ENCODE peak calls at places on chromosome 15, in six cellular contexts. Y is heart right ventricle; T is tibial artery; D is PC-3; O is naive thymus-derived CD4-positive, alpha-beta T cell; A is neuronal stem cell. U is an unnamed sample.

GRCh38 chr15:55799287-55800212 is 56.6 kb upstream of the PRTG start:
- DNase-seq in Y (no peak), T (no peak), D (peak; percentile 43), O (no peak), A (peak; percentile 69), U (no peak)

GRCh38 chr15:61032600-61033286 is 196.4 kb downstream of the RORA start:
- DNase-seq in Y (no peak), T (no peak), D (no peak), O (no peak), A (no peak), U (no peak)

GRCh38 chr15:86231864-86232801 is 152.5 kb downstream of the AGBL1 start:
- DNase-seq in Y (no peak), T (no peak), D (peak; percentile 45), O (no peak), A (peak; percentile 46), U (no peak)

GRCh38 chr15:69410290-69410874 is 3.8 kb upstream of the KIF23 start:
- DNase-seq in Y (no peak), T (no peak), D (peak; percentile 85), O (no peak), A (no peak), U (peak; percentile 56)

GRCh38 chr15:68561901-68562300 is 16.9 kb upstream of the CORO2B start:
- DNase-seq in Y (no peak), T (no peak), D (no peak), O (no peak), A (no peak), U (peak; percentile 37)

GRCh38 chr15:47661661-47662180 is 55.6 kb upstream of the SEMA6D start:
- DNase-seq in Y (no peak), T (no peak), D (no peak), O (no peak), A (no peak), U (no peak)

GRCh38 chr15:91186892-91187644 is 87.0 kb downstream of the SV2B start:
- DNase-seq in Y (no peak), T (no peak), D (peak; percentile 50), O (no peak), A (peak; percentile 17), U (no peak)

GRCh38 chr15:64282701-64283100 is 73.3 kb downstream of the CSNK1G1 start:
- DNase-seq in Y (no peak), T (no peak), D (no peak), O (no peak), A (no peak), U (no peak)

GRCh38 chr15:40470423-40471104 is at the start of gene CHST14:
- DNase-seq in Y (peak; percentile 72), T (peak; percentile 79), D (peak; percentile 62), O (peak; percentile 50), A (peak; percentile 63), U (no peak)

GRCh38 chr15:80121546-80121945 is 31.3 kb upstream of the FAH start:
- DNase-seq in Y (no peak), T (no peak), D (peak; percentile 37), O (no peak), A (no peak), U (peak; percentile 40)

GRCh38 chr15:69194854-69195253 is 34.4 kb downstream of the GLCE start:
- DNase-seq in Y (no peak), T (no peak), D (no peak), O (no peak), A (no peak), U (no peak)

GRCh38 chr15:84961114-84961452 is 20.6 kb upstream of the PDE8A start:
- DNase-seq in Y (no peak), T (no peak), D (peak; percentile 66), O (no peak), A (no peak), U (no peak)

GRCh38 chr15:52678036-52678467 is 1.1 kb downstream of the ATOSA start:
- DNase-seq in Y (peak; percentile 35), T (peak; percentile 86), D (peak; percentile 57), O (peak; percentile 14), A (peak; percentile 9), U (peak; percentile 54)

GRCh38 chr15:49094923-49095322 is 48.7 kb upstream of the SECISBP2L start:
- DNase-seq in Y (no peak), T (no peak), D (no peak), O (no peak), A (no peak), U (no peak)

GRCh38 chr15:79339588-79340314 is 28.8 kb downstream of the TMED3 start:
- DNase-seq in Y (no peak), T (no peak), D (peak; percentile 66), O (no peak), A (peak; percentile 48), U (no peak)

GRCh38 chr15:68820205-68820588 is 498 bp downstream of the ANP32A start:
- DNase-seq in Y (peak; percentile 62), T (peak; percentile 72), D (peak; percentile 28), O (peak; percentile 39), A (no peak), U (peak; percentile 58)

GRCh38 chr15:67444100-67444499 is 76.8 kb upstream of the C15orf61 start:
- DNase-seq in Y (no peak), T (no peak), D (no peak), O (no peak), A (no peak), U (no peak)

GRCh38 chr15:62950455-62950854 is 92.1 kb upstream of the TPM1 start:
- DNase-seq in Y (no peak), T (no peak), D (no peak), O (no peak), A (no peak), U (no peak)

GRCh38 chr15:50228866-50229265 is 36.7 kb downstream of the HDC start:
- DNase-seq in Y (no peak), T (no peak), D (no peak), O (no peak), A (no peak), U (no peak)

DNA sequence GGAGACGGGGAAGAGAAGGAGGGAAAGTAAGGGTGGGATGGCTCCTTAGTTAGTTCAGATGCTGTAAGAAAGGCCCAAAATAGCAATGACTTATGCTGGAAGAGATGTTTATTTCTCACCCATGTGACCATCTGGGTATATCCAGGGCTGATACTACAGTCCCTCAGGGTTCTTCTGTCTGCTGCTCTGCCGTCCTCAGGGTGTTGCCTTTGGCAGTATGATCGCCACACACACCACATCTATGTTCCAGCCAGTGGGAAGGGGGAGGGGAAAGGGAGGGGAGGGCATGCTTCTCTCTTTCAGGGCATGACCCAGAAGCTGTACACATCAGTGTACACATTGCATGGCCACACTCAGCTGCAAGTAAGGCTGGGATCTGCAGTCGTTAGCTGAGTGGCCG is 10.2 kb downstream of the CD276 start:
- DNase-seq in Y (no peak), T (no peak), D (no peak), O (no peak), A (no peak), U (no peak)
- H3K27me3 ChIP-seq in Y (no peaks in the 10 kb centered on the region), T (no peaks in the 10 kb centered on the region), D (no peaks in the 10 kb centered on the region), O (peaks cover 4% of the 10 kb centered on the region), A (no peaks in the 10 kb centered on the region), U (no peaks in the 10 kb centered on the region)

GRCh38 chr15:71626596-71627088 is 183.7 kb upstream of the NR2E3 start:
- DNase-seq in Y (no peak), T (no peak), D (no peak), O (no peak), A (no peak), U (no peak)

GRCh38 chr15:71627188-71627587 is 183.2 kb upstream of the NR2E3 start:
- DNase-seq in Y (no peak), T (no peak), D (no peak), O (no peak), A (no peak), U (no peak)

GRCh38 chr15:71629147-71629760 is 181.1 kb upstream of the NR2E3 start:
- DNase-seq in Y (no peak), T (no peak), D (no peak), O (no peak), A (no peak), U (no peak)

GRCh38 chr15:71629761-71630499 is 180.4 kb upstream of the NR2E3 start:
- DNase-seq in Y (no peak), T (no peak), D (no peak), O (no peak), A (no peak), U (no peak)

GRCh38 chr15:71627604-71628003 is 182.8 kb upstream of the NR2E3 start:
- DNase-seq in Y (no peak), T (no peak), D (no peak), O (no peak), A (no peak), U (no peak)
- H3K27ac ChIP-seq in Y (no peak overlapping the region), T (no peak overlapping the region), D (no peak overlapping the region), O (no peak overlapping the region), A (no peak overlapping the region), U (no peak overlapping the region)

GRCh38 chr15:38862104-38862503 is 297.5 kb upstream of the RASGRP1 start:
- DNase-seq in Y (no peak), T (no peak), D (no peak), O (no peak), A (no peak), U (no peak)
- H3K4me3 ChIP-seq in Y (no peak overlapping the region), T (no peak overlapping the region), D (no peak overlapping the region), O (no peak overlapping the region), A (no peak overlapping the region), U (no peak overlapping the region)

GRCh38 chr15:34733621-34734020 is 21.2 kb downstream of the GJD2 start:
- DNase-seq in Y (no peak), T (no peak), D (no peak), O (no peak), A (no peak), U (no peak)
- H3K27me3 ChIP-seq in Y (no peaks in the 10 kb centered on the region), T (no peaks in the 10 kb centered on the region), D (peaks cover 78% of the 10 kb centered on the region), O (no peaks in the 10 kb centered on the region), A (no peaks in the 10 kb centered on the region), U (no peaks in the 10 kb centered on the region)

DNA sequence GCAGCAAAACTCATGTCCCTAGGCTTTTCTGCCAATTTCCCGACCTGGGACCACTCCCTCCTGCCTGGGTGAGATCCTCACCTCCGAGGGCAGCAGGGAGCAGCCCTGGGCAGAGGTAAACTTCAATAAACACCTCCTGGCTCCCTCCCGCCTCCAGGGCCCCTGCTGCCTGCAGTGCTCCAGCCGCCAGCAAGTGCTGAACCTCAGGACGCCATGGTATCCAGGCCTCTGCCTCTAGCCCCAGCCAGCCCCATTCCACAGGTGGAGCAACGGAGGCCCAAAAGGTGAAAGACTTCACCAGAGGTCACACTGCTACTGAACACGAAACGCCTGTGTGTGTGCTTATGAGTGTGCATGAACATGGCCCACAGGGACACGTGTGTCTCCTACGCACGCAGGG is 59.9 kb upstream of the LINGO1 start:
- DNase-seq in Y (no peak), T (no peak), D (no peak), O (no peak), A (no peak), U (no peak)
- H3K27ac ChIP-seq in Y (no peak overlapping the region), T (no peak overlapping the region), D (no peak overlapping the region), O (no peak overlapping the region), A (no peak overlapping the region), U (no peak overlapping the region)

GRCh38 chr15:73305331-73306211 is 63.2 kb downstream of the HCN4 start:
- DNase-seq in Y (no peak), T (no peak), D (peak; percentile 74), O (no peak), A (peak; percentile 63), U (no peak)
- H3K4me3 ChIP-seq in Y (no peak overlapping the region), T (no peak overlapping the region), D (no peak overlapping the region), O (no peak overlapping the region), A (no peak overlapping the region), U (no peak overlapping the region)

DNA sequence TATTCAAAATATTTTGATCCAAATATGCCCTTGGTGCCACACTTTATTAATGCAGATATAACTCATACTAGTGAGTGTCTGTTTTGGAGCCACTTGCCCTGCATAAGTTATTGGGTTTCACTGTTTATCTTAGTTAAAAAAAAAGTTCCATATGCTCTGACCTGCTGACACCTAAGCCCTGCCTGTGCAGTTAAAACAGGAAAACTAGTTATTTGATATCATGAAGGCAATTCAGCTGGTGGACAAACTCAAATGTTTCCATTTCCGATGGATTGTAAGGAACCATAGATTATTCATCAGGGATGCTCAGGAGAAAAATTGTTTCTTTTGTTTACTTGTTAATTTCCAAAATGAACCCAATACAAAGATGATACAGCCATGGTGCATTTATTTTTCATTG is 68.3 kb downstream of the NR2F2 start:
- DNase-seq in Y (no peak), T (no peak), D (no peak), O (no peak), A (no peak), U (no peak)
- H3K27me3 ChIP-seq in Y (no peaks in the 10 kb centered on the region), T (no peaks in the 10 kb centered on the region), D (peaks cover 44% of the 10 kb centered on the region), O (no peaks in the 10 kb centered on the region), A (no peaks in the 10 kb centered on the region), U (peaks cover 6% of the 10 kb centered on the region)